ENCODE peak calls at places on chromosomes 5 and 9, in seven cellular contexts. One of them, this sample, is unnamed. For H3K9me3, the result is how much of the 10 kb centered on the place peaks cover.

GRCh38 chr5:41507501-41507900 is 2.9 kb downstream of the PLCXD3 start:
- DNase-seq in adrenal gland: no peak
- DNase-seq in mammary epithelial cell: no peak
- DNase-seq in ovary: no peak
- DNase-seq in endodermal cell: no peak
- DNase-seq in suprapubic skin: no peak
- DNase-seq in kidney: no peak
- DNase-seq in this sample: no peak

GRCh38 chr5:89878140-89878570 is 531.4 kb downstream of the CETN3 start:
- DNase-seq in adrenal gland: peak
- DNase-seq in mammary epithelial cell: peak
- DNase-seq in ovary: no peak
- DNase-seq in endodermal cell: no peak
- DNase-seq in suprapubic skin: no peak
- DNase-seq in kidney: no peak
- DNase-seq in this sample: no peak

GRCh38 chr9:37565661-37566618 is 10.2 kb downstream of the FBXO10 start:
- DNase-seq in adrenal gland: no peak
- DNase-seq in mammary epithelial cell: no peak
- DNase-seq in ovary: no peak
- DNase-seq in endodermal cell: no peak
- DNase-seq in suprapubic skin: no peak
- DNase-seq in kidney: no peak
- DNase-seq in this sample: no peak

GRCh38 chr5:119176785-119177184 is 105.9 kb downstream of the DMXL1 start:
- DNase-seq in adrenal gland: no peak
- DNase-seq in mammary epithelial cell: no peak
- DNase-seq in ovary: no peak
- DNase-seq in endodermal cell: no peak
- DNase-seq in suprapubic skin: no peak
- DNase-seq in kidney: no peak
- DNase-seq in this sample: no peak

GRCh38 chr5:110896901-110897300 is 158.1 kb downstream of the SLC25A46 start:
- DNase-seq in adrenal gland: no peak
- DNase-seq in mammary epithelial cell: peak
- DNase-seq in ovary: no peak
- DNase-seq in endodermal cell: no peak
- DNase-seq in suprapubic skin: no peak
- DNase-seq in kidney: no peak
- DNase-seq in this sample: no peak

GRCh38 chr5:44294492-44294891 is 94.7 kb downstream of the FGF10 start:
- DNase-seq in adrenal gland: peak
- DNase-seq in mammary epithelial cell: no peak
- DNase-seq in ovary: peak
- DNase-seq in endodermal cell: no peak
- DNase-seq in suprapubic skin: peak
- DNase-seq in kidney: peak
- DNase-seq in this sample: peak

GRCh38 chr9:38417003-38417965 is 7.0 kb downstream of the IGFBPL1 start:
- DNase-seq in adrenal gland: no peak
- DNase-seq in mammary epithelial cell: peak
- DNase-seq in ovary: no peak
- DNase-seq in endodermal cell: peak
- DNase-seq in suprapubic skin: no peak
- DNase-seq in kidney: no peak
- DNase-seq in this sample: peak

GRCh38 chr9:114472765-114473446 is 32.4 kb downstream of the WHRN start:
- DNase-seq in adrenal gland: peak
- DNase-seq in mammary epithelial cell: peak
- DNase-seq in ovary: no peak
- DNase-seq in endodermal cell: no peak
- DNase-seq in suprapubic skin: no peak
- DNase-seq in kidney: no peak
- DNase-seq in this sample: no peak

GRCh38 chr5:85614482-85614881 is 1003.3 kb upstream of the COX7C start:
- DNase-seq in adrenal gland: no peak
- DNase-seq in mammary epithelial cell: no peak
- DNase-seq in ovary: no peak
- DNase-seq in endodermal cell: no peak
- DNase-seq in suprapubic skin: no peak
- DNase-seq in kidney: no peak
- DNase-seq in this sample: no peak

GRCh38 chr5:112121268-112121667 is 297.8 kb downstream of the EPB41L4A start:
- DNase-seq in adrenal gland: no peak
- DNase-seq in mammary epithelial cell: no peak
- DNase-seq in ovary: no peak
- DNase-seq in endodermal cell: no peak
- DNase-seq in suprapubic skin: no peak
- DNase-seq in kidney: no peak
- DNase-seq in this sample: no peak

GRCh38 chr5:140023611-140024191 is 19.4 kb downstream of the NRG2 start:
- DNase-seq in adrenal gland: no peak
- DNase-seq in mammary epithelial cell: no peak
- DNase-seq in ovary: no peak
- DNase-seq in endodermal cell: no peak
- DNase-seq in suprapubic skin: no peak
- DNase-seq in kidney: no peak
- DNase-seq in this sample: no peak

GRCh38 chr9:96219615-96220257 is 82.2 kb downstream of the HSD17B3 start:
- DNase-seq in adrenal gland: peak
- DNase-seq in mammary epithelial cell: peak
- DNase-seq in ovary: peak
- DNase-seq in endodermal cell: peak
- DNase-seq in suprapubic skin: peak
- DNase-seq in kidney: peak
- DNase-seq in this sample: peak

GRCh38 chr5:162209005-162209605 is 141.5 kb downstream of the GABRG2 start:
- DNase-seq in adrenal gland: peak
- DNase-seq in mammary epithelial cell: peak
- DNase-seq in ovary: no peak
- DNase-seq in endodermal cell: peak
- DNase-seq in suprapubic skin: no peak
- DNase-seq in kidney: no peak
- DNase-seq in this sample: peak

GRCh38 chr5:65359981-65360380 is 121.7 kb downstream of the ADAMTS6 start:
- DNase-seq in adrenal gland: no peak
- DNase-seq in mammary epithelial cell: no peak
- DNase-seq in ovary: no peak
- DNase-seq in endodermal cell: no peak
- DNase-seq in suprapubic skin: no peak
- DNase-seq in kidney: no peak
- DNase-seq in this sample: no peak

GRCh38 chr5:164893071-164893470 is 1387.7 kb downstream of the MAT2B start:
- DNase-seq in adrenal gland: no peak
- DNase-seq in mammary epithelial cell: no peak
- DNase-seq in ovary: no peak
- DNase-seq in endodermal cell: peak
- DNase-seq in suprapubic skin: no peak
- DNase-seq in kidney: no peak
- DNase-seq in this sample: no peak

GRCh38 chr9:90801507-90802289 is at the start of gene SYK:
- DNase-seq in adrenal gland: peak
- DNase-seq in mammary epithelial cell: peak
- DNase-seq in ovary: no peak
- DNase-seq in endodermal cell: peak
- DNase-seq in suprapubic skin: no peak
- DNase-seq in kidney: peak
- DNase-seq in this sample: peak

GRCh38 chr5:9230355-9230754 is 315.5 kb downstream of the SEMA5A start:
- DNase-seq in adrenal gland: no peak
- DNase-seq in mammary epithelial cell: no peak
- DNase-seq in ovary: no peak
- DNase-seq in endodermal cell: no peak
- DNase-seq in suprapubic skin: no peak
- DNase-seq in kidney: no peak
- DNase-seq in this sample: peak

GRCh38 chr5:6684075-6684474 is 29.2 kb upstream of the TENT4A start:
- DNase-seq in adrenal gland: no peak
- DNase-seq in mammary epithelial cell: no peak
- DNase-seq in ovary: no peak
- DNase-seq in endodermal cell: no peak
- DNase-seq in suprapubic skin: no peak
- DNase-seq in kidney: no peak
- DNase-seq in this sample: no peak

GRCh38 chr5:134171972-134172371 is 4.8 kb downstream of the SKP1 start:
- DNase-seq in adrenal gland: no peak
- DNase-seq in mammary epithelial cell: peak
- DNase-seq in ovary: no peak
- DNase-seq in endodermal cell: no peak
- DNase-seq in suprapubic skin: no peak
- DNase-seq in kidney: no peak
- DNase-seq in this sample: no peak

GRCh38 chr5:96718635-96719077 is 56.5 kb downstream of the CAST start:
- DNase-seq in adrenal gland: peak
- DNase-seq in mammary epithelial cell: peak
- DNase-seq in ovary: peak
- DNase-seq in endodermal cell: no peak
- DNase-seq in suprapubic skin: peak
- DNase-seq in kidney: peak
- DNase-seq in this sample: peak

GRCh38 chr9:128027705-128028104 is 39.4 kb downstream of the NAIF1 start:
- DNase-seq in adrenal gland: no peak
- DNase-seq in mammary epithelial cell: no peak
- DNase-seq in ovary: no peak
- DNase-seq in endodermal cell: no peak
- DNase-seq in suprapubic skin: no peak
- DNase-seq in kidney: no peak
- DNase-seq in this sample: no peak

GRCh38 chr9:128034821-128035764 is 32.0 kb downstream of the NAIF1 start:
- DNase-seq in adrenal gland: peak
- DNase-seq in mammary epithelial cell: peak
- DNase-seq in ovary: peak
- DNase-seq in endodermal cell: peak
- DNase-seq in suprapubic skin: peak
- DNase-seq in kidney: peak
- DNase-seq in this sample: peak

DNA sequence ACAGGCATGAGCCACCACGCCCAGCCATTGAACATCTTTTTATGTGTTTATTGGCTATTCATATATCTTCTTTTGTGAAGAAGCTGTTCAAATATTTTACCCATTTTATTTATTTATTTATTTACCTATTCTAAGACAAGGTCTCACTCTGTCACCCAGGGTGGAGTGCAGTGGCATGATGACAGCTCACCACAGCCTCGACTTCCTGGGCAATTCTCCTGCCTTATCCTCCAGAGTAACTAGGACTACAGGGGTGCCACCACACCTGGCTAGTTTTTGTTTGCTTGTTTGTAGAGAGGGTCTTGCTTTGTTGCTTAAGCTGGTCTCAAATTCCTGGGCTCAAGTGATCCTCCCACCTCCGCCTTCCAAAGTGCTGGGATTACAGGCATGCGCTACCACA is 33.5 kb downstream of the NAIF1 start:
- DNase-seq in adrenal gland: no peak
- DNase-seq in mammary epithelial cell: no peak
- DNase-seq in ovary: no peak
- DNase-seq in endodermal cell: no peak
- DNase-seq in suprapubic skin: no peak
- DNase-seq in kidney: no peak
- DNase-seq in this sample: no peak
- TF ChIP-seq CTCF in adrenal gland: no peak
- TF ChIP-seq CTCF in mammary epithelial cell: no peak
- TF ChIP-seq CTCF in ovary: no peak
- TF ChIP-seq CTCF in endodermal cell: no peak
- TF ChIP-seq CTCF in suprapubic skin: no peak
- TF ChIP-seq CTCF in kidney: no peak
- TF ChIP-seq CTCF in this sample: no peak

GRCh38 chr5:142683116-142683515 is 2.8 kb downstream of the FGF1 start:
- DNase-seq in adrenal gland: no peak
- DNase-seq in mammary epithelial cell: no peak
- DNase-seq in ovary: no peak
- DNase-seq in endodermal cell: no peak
- DNase-seq in suprapubic skin: no peak
- DNase-seq in kidney: no peak
- DNase-seq in this sample: no peak

GRCh38 chr5:142685418-142686209 is at the start of gene FGF1:
- DNase-seq in adrenal gland: no peak
- DNase-seq in mammary epithelial cell: peak
- DNase-seq in ovary: no peak
- DNase-seq in endodermal cell: peak
- DNase-seq in suprapubic skin: no peak
- DNase-seq in kidney: no peak
- DNase-seq in this sample: no peak

GRCh38 chr5:142686210-142686734 is 382 bp upstream of the FGF1 start:
- DNase-seq in adrenal gland: no peak
- DNase-seq in mammary epithelial cell: peak
- DNase-seq in ovary: no peak
- DNase-seq in endodermal cell: peak
- DNase-seq in suprapubic skin: no peak
- DNase-seq in kidney: no peak
- DNase-seq in this sample: no peak

GRCh38 chr5:142683885-142684505 is 1.9 kb downstream of the FGF1 start:
- DNase-seq in adrenal gland: no peak
- DNase-seq in mammary epithelial cell: no peak
- DNase-seq in ovary: no peak
- DNase-seq in endodermal cell: peak
- DNase-seq in suprapubic skin: no peak
- DNase-seq in kidney: no peak
- DNase-seq in this sample: no peak

DNA sequence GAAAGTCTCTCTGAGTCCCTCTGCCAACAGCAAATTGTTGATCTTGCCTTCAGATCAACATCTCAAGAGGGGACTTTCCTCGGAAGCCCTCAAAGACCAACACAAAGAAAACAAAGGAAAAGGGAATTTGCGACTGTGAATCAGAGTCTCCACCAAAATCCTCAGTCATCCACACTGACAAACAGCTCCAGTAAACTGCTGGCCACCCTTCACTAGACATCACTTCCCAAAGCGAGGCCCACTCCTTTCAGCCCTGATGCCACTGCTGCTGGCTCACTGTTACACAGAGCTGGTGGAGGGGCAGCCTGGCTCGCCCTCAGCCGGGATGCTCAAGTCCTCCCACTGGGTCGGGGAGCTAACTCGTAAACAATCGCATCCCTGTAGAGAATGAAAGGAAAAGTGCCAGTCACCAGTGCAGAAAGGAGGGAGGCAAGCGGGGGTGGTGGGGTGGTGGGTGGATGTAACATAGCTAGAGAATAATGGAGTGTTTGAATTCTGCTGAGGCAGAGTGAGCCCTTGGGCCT is 1.3 kb downstream of the FGF1 start:
- DNase-seq in adrenal gland: no peak
- DNase-seq in mammary epithelial cell: peak
- DNase-seq in ovary: no peak
- DNase-seq in endodermal cell: peak
- DNase-seq in suprapubic skin: no peak
- DNase-seq in kidney: no peak
- DNase-seq in this sample: peak
- H3K27ac ChIP-seq in adrenal gland: no peak
- H3K27ac ChIP-seq in mammary epithelial cell: peak
- H3K27ac ChIP-seq in ovary: no peak
- H3K27ac ChIP-seq in endodermal cell: no peak
- H3K27ac ChIP-seq in suprapubic skin: peak
- H3K27ac ChIP-seq in kidney: no peak
- H3K27ac ChIP-seq in this sample: no peak

GRCh38 chr5:42791151-42791550 is 20.5 kb downstream of the SELENOP start:
- DNase-seq in adrenal gland: no peak
- DNase-seq in mammary epithelial cell: no peak
- DNase-seq in ovary: no peak
- DNase-seq in endodermal cell: no peak
- DNase-seq in suprapubic skin: no peak
- DNase-seq in kidney: no peak
- DNase-seq in this sample: no peak
- H3K9me3 ChIP-seq in adrenal gland: under half
- H3K9me3 ChIP-seq in mammary epithelial cell: under half
- H3K9me3 ChIP-seq in ovary: under half
- H3K9me3 ChIP-seq in endodermal cell: under half
- H3K9me3 ChIP-seq in suprapubic skin: under half
- H3K9me3 ChIP-seq in kidney: under half
- H3K9me3 ChIP-seq in this sample: under half

GRCh38 chr5:151923865-151924264 is 786 bp downstream of the GLRA1 start:
- DNase-seq in adrenal gland: no peak
- DNase-seq in mammary epithelial cell: peak
- DNase-seq in ovary: no peak
- DNase-seq in endodermal cell: peak
- DNase-seq in suprapubic skin: no peak
- DNase-seq in kidney: no peak
- DNase-seq in this sample: no peak
- TF ChIP-seq CTCF in adrenal gland: no peak
- TF ChIP-seq CTCF in mammary epithelial cell: peak
- TF ChIP-seq CTCF in ovary: no peak
- TF ChIP-seq CTCF in endodermal cell: peak
- TF ChIP-seq CTCF in suprapubic skin: no peak
- TF ChIP-seq CTCF in kidney: no peak
- TF ChIP-seq CTCF in this sample: no peak